ENCODE peak calls at places on chromosome 1, in five cellular contexts. F is tibial artery, L is HepG2, M is IMR-90, Q is mesenchymal stem cell. B is an unnamed sample.

GRCh38 chr1:26788515-26788785 is 700 bp downstream of the PIGV start:
- DNase-seq in F (peak; percentile 45), L (no peak), M (no peak), Q (no peak), B (no peak)

GRCh38 chr1:114340906-114341698 is 169.9 kb downstream of the TRIM33 start:
- DNase-seq in F (no peak), L (no peak), M (no peak), Q (no peak), B (no peak)

GRCh38 chr1:230502996-230503395 is 76.9 kb upstream of the PGBD5 start:
- DNase-seq in F (no peak), L (no peak), M (no peak), Q (no peak), B (no peak)

GRCh38 chr1:53731779-53732305 is 7.1 kb downstream of the GLIS1 start:
- DNase-seq in F (no peak), L (no peak), M (peak; percentile 40), Q (no peak), B (peak; percentile 89)

GRCh38 chr1:153277852-153278251 is 18.4 kb downstream of the LORICRIN start:
- DNase-seq in F (no peak), L (peak; percentile 28), M (no peak), Q (no peak), B (no peak)

GRCh38 chr1:170938281-170938680 is 2.9 kb downstream of the MROH9 start:
- DNase-seq in F (no peak), L (no peak), M (no peak), Q (no peak), B (no peak)

GRCh38 chr1:34113887-34114286 is 51.1 kb downstream of the CSMD2 start:
- DNase-seq in F (no peak), L (peak; percentile 10), M (no peak), Q (no peak), B (no peak)

GRCh38 chr1:30532621-30533020 is 190.8 kb downstream of the MATN1 start:
- DNase-seq in F (no peak), L (no peak), M (no peak), Q (no peak), B (no peak)

GRCh38 chr1:203146042-203146369 is 18.5 kb downstream of the ADORA1 start:
- DNase-seq in F (no peak), L (no peak), M (no peak), Q (no peak), B (peak; percentile 58)

GRCh38 chr1:39657402-39657801 is 14.5 kb downstream of the NT5C1A start:
- DNase-seq in F (no peak), L (no peak), M (peak; percentile 35), Q (peak; percentile 54), B (peak; percentile 92)

GRCh38 chr1:27603320-27603961 is 503 bp downstream of the AHDC1 start:
- DNase-seq in F (peak; percentile 50), L (no peak), M (no peak), Q (no peak), B (peak; percentile 96)

GRCh38 chr1:171769171-171769570 is 12.3 kb upstream of the METTL13 start:
- DNase-seq in F (no peak), L (no peak), M (no peak), Q (no peak), B (no peak)

GRCh38 chr1:3219005-3219724 is 150.2 kb downstream of the PRDM16 start:
- DNase-seq in F (peak; percentile 73), L (peak; percentile 89), M (no peak), Q (no peak), B (peak; percentile 99)

GRCh38 chr1:191671236-191671635 is 487.0 kb upstream of the RGS18 start:
- DNase-seq in F (no peak), L (no peak), M (peak; percentile 62), Q (peak; percentile 29), B (no peak)

GRCh38 chr1:216154063-216154462 is 269.2 kb downstream of the USH2A start:
- DNase-seq in F (no peak), L (no peak), M (no peak), Q (no peak), B (no peak)

GRCh38 chr1:63261736-63262142 is 60.6 kb upstream of the FOXD3 start:
- DNase-seq in F (no peak), L (peak; percentile 45), M (no peak), Q (no peak), B (no peak)

GRCh38 chr1:26697441-26697977 is 1.7 kb downstream of the ARID1A start:
- DNase-seq in F (no peak), L (no peak), M (no peak), Q (no peak), B (peak; percentile 50)

DNA sequence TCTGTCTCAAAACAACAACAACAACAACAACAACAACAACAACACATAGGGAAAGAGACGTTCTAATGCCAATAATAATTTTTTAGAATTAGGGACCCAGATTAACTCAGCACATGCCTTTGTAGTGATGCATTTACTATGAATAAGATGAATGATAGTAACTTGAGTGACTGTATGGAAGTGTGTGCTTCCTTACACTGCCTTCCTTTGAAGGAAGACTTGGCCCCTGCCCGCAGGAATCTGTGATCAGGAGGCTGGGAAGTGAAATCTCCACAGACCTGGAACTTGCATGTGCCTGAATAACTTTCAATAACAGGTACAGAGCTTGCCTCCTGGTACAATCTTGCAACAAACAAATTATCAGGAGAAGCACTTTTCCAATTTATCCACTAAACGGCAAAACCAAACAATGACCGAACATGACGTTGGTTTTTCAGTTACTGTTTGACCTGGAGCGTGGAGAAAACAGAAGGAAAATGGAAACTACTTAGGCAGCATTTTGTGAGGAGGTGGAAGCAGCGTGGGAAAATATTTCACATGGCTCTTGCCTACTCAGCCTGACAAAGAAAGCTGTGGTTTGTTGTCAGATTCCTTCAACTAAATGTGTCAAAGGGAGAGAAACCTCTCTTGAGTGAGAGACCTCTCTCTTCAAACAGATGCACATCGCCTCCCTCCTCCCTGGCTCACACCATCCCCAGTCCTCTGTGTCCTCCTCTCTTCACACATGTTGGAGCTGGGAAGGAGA is 10.1 kb upstream of the ABCA4 start:
- DNase-seq in F (no peak), L (no peak), M (peak; percentile 52), Q (peak; percentile 55), B (peak; percentile 65)
- H3K27me3 ChIP-seq in F (no peaks in the 10 kb centered on the region), L (no peaks in the 10 kb centered on the region), M (no peaks in the 10 kb centered on the region), Q (no peaks in the 10 kb centered on the region), B (no peaks in the 10 kb centered on the region)

GRCh38 chr1:21667348-21668231 is 1.6 kb downstream of the RAP1GAP start:
- DNase-seq in F (no peak), L (no peak), M (no peak), Q (no peak), B (peak; percentile 66)
- H3K27me3 ChIP-seq in F (peaks cover 5% of the 10 kb centered on the region), L (no peaks in the 10 kb centered on the region), M (peaks cover 84% of the 10 kb centered on the region), Q (peaks cover 64% of the 10 kb centered on the region), B (peaks cover 59% of the 10 kb centered on the region)

GRCh38 chr1:205053296-205053695 is 10.3 kb downstream of the CNTN2 start:
- DNase-seq in F (no peak), L (no peak), M (no peak), Q (no peak), B (no peak)
- H3K27me3 ChIP-seq in F (no peaks in the 10 kb centered on the region), L (peaks cover 51% of the 10 kb centered on the region), M (peaks cover 55% of the 10 kb centered on the region), Q (peaks cover 90% of the 10 kb centered on the region), B (peaks cover 5% of the 10 kb centered on the region)

GRCh38 chr1:220878223-220879081 is 791 bp upstream of the HLX start:
- DNase-seq in F (no peak), L (no peak), M (no peak), Q (peak; percentile 81), B (peak; percentile 87)

GRCh38 chr1:220876511-220877347 is 2.5 kb upstream of the HLX start:
- DNase-seq in F (peak; percentile 72), L (no peak), M (no peak), Q (peak; percentile 83), B (no peak)

GRCh38 chr1:220879090-220879508 is at the start of gene HLX:
- DNase-seq in F (peak; percentile 94), L (no peak), M (peak; percentile 92), Q (peak; percentile 98), B (peak; percentile 100)

GRCh38 chr1:220879509-220880366 is 495 bp downstream of the HLX start:
- DNase-seq in F (no peak), L (no peak), M (peak; percentile 51), Q (peak; percentile 55), B (peak; percentile 96)

DNA sequence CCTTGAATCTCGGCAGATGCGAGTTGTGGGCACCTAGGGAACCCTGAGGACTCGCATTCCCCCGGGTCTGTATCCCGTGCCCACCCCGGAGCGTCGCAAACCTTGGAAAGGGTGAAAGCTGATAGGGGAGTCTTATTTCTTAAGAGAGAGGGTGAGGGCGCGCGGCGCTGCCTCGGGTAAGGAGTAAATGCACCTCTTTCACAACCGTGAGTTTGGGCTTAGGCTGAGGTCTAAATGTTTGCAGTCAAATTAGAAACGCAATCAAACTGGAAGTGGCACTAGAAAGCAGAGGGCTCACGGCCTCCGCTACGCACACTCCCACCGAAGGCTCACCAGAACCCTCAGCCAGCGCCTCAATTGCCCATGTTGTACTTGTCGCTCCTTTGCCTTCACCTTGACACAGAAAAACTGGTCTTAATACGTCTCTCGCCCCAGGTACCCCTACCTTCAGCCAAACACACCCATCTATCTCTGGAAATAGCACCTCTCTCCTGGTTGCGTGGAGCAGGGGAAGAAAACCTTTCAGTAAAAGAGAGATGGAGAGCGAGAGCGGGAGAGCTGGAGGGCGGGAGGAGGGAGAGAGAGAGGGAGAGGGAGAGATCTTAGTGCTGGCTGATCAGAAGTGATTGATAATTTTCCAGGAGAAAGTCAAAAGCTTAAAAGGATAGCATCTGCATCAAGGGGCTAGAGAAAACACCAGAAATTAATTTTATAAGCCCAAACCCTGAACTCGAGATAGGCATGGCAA is 1.7 kb upstream of the HLX start:
- DNase-seq in F (no peak), L (no peak), M (no peak), Q (peak; percentile 70), B (no peak)
- H3K27me3 ChIP-seq in F (no peaks in the 10 kb centered on the region), L (peaks cover 11% of the 10 kb centered on the region), M (no peaks in the 10 kb centered on the region), Q (no peaks in the 10 kb centered on the region), B (no peaks in the 10 kb centered on the region)

GRCh38 chr1:100536031-100536430 is 1.9 kb upstream of the GPR88 start:
- DNase-seq in F (no peak), L (no peak), M (no peak), Q (no peak), B (no peak)

GRCh38 chr1:100539836-100540536 is 2.0 kb downstream of the GPR88 start:
- DNase-seq in F (no peak), L (no peak), M (peak; percentile 24), Q (peak; percentile 35), B (peak; percentile 89)

GRCh38 chr1:100535264-100535663 is 2.7 kb upstream of the GPR88 start:
- DNase-seq in F (no peak), L (no peak), M (no peak), Q (no peak), B (no peak)

GRCh38 chr1:100542264-100542663 is 4.3 kb downstream of the GPR88 start:
- DNase-seq in F (no peak), L (no peak), M (no peak), Q (no peak), B (no peak)

GRCh38 chr1:100538935-100539835 is 1.2 kb downstream of the GPR88 start:
- DNase-seq in F (no peak), L (no peak), M (peak; percentile 3), Q (no peak), B (peak; percentile 90)
- H3K27me3 ChIP-seq in F (no peaks in the 10 kb centered on the region), L (peaks cover 13% of the 10 kb centered on the region), M (peaks cover 54% of the 10 kb centered on the region), Q (peaks cover 55% of the 10 kb centered on the region), B (peaks cover 17% of the 10 kb centered on the region)

B was measured in osteoblast.